ENCODE peak calls at places on chromosomes 16 and 17, in five cellular contexts. Y is body of pancreas, B is NCI-H1694 treated with DMSO at 0.1 percent for 48 hours, N is heart right ventricle, S is GM12892. M is an unnamed sample.

GRCh38 chr16:50581830-50582229 is 33.6 kb downstream of the NKD1 start:
- DNase-seq in Y (no peak), B (no peak), N (no peak), S (no peak), M (peak; percentile 1)

GRCh38 chr17:40109471-40109824 is 9.1 kb upstream of the NR1D1 start:
- DNase-seq in Y (no peak), B (no peak), N (no peak), S (no peak), M (no peak)

GRCh38 chr17:63439682-63440081 is 6.4 kb downstream of the CYB561 start:
- DNase-seq in Y (no peak), B (no peak), N (no peak), S (no peak), M (no peak)

GRCh38 chr16:28140788-28141618 is 70.8 kb downstream of the XPO6 start:
- DNase-seq in Y (peak; percentile 21), B (no peak), N (peak; percentile 13), S (peak; percentile 27), M (no peak)

GRCh38 chr16:83581082-83581481 is 226.7 kb upstream of the HSBP1 start:
- DNase-seq in Y (no peak), B (no peak), N (no peak), S (no peak), M (no peak)

GRCh38 chr16:48611329-48612137 is 1.6 kb upstream of the N4BP1 start:
- DNase-seq in Y (no peak), B (peak; percentile 7), N (no peak), S (no peak), M (no peak)

GRCh38 chr17:78397681-78398101 is 19.2 kb downstream of the PGS1 start:
- DNase-seq in Y (no peak), B (no peak), N (peak; percentile 65), S (no peak), M (no peak)

GRCh38 chr17:82086941-82087906 is 10.8 kb downstream of the FASN start:
- DNase-seq in Y (no peak), B (no peak), N (no peak), S (no peak), M (no peak)

GRCh38 chr16:54152362-54153239 is 134.0 kb downstream of the IRX3 start:
- DNase-seq in Y (no peak), B (no peak), N (no peak), S (no peak), M (no peak)

GRCh38 chr17:43337684-43338428 is 60.9 kb upstream of the ARL4D start:
- DNase-seq in Y (no peak), B (no peak), N (no peak), S (no peak), M (no peak)

GRCh38 chr17:29927546-29927945 is 2.5 kb downstream of the SSH2 start:
- DNase-seq in Y (no peak), B (no peak), N (no peak), S (no peak), M (peak; percentile 3)

GRCh38 chr17:29078183-29079045 is 35.5 kb downstream of the PIPOX start:
- DNase-seq in Y (no peak), B (peak; percentile 30), N (peak; percentile 35), S (no peak), M (no peak)

GRCh38 chr17:77580531-77580930 is 378.0 kb upstream of the TNRC6C start:
- DNase-seq in Y (no peak), B (no peak), N (no peak), S (no peak), M (no peak)

GRCh38 chr17:49511810-49512209 is 16.7 kb downstream of the NGFR start:
- DNase-seq in Y (no peak), B (no peak), N (no peak), S (no peak), M (no peak)

GRCh38 chr17:55053855-55054254 is 85.3 kb downstream of the STXBP4 start:
- DNase-seq in Y (no peak), B (peak; percentile 78), N (no peak), S (no peak), M (peak; percentile 15)

GRCh38 chr16:87764600-87765472 is 950 bp downstream of the KLHDC4 start:
- DNase-seq in Y (no peak), B (no peak), N (no peak), S (no peak), M (no peak)

GRCh38 chr17:20263595-20263994 is 203.7 kb downstream of the LGALS9B start:
- DNase-seq in Y (no peak), B (no peak), N (no peak), S (no peak), M (no peak)

GRCh38 chr17:40065041-40065770 is 2.4 kb downstream of the THRA start:
- DNase-seq in Y (no peak), B (peak; percentile 15), N (no peak), S (no peak), M (no peak)

GRCh38 chr17:35809855-35810461 is 674 bp downstream of the TAF15 start:
- DNase-seq in Y (no peak), B (no peak), N (no peak), S (no peak), M (no peak)

GRCh38 chr17:61668486-61668885 is 77.5 kb upstream of the NACA2 start:
- DNase-seq in Y (no peak), B (no peak), N (no peak), S (no peak), M (no peak)

GRCh38 chr17:69557339-69557738 is 142.8 kb downstream of the MAP2K6 start:
- DNase-seq in Y (no peak), B (no peak), N (no peak), S (no peak), M (no peak)

GRCh38 chr16:73172621-73173312 is 124.8 kb upstream of the ZFHX3 start:
- DNase-seq in Y (peak; percentile 90), B (peak; percentile 62), N (peak; percentile 86), S (no peak), M (peak; percentile 71)

GRCh38 chr17:50328926-50329325 is 17.0 kb upstream of the XYLT2 start:
- DNase-seq in Y (no peak), B (no peak), N (no peak), S (no peak), M (no peak)

M was measured in NCI-H446 treated with DMSO at 0.1 percent for 48 hours.